ENCODE peak calls at places on chromosomes 11 and 22, in five cellular contexts. One of them, this sample, is unnamed.

GRCh38 chr22:41976070-41976901 is 7.0 kb downstream of the SEPTIN3 start:
- DNase-seq in tibial artery: no peak
- DNase-seq in brain microvascular endothelial cell: no peak
- DNase-seq in A549: no peak
- DNase-seq in HepG2: no peak
- DNase-seq in this sample: peak

GRCh38 chr11:64289011-64289564 is 2.0 kb upstream of the KCNK4 start:
- DNase-seq in HepG2: no peak
- DNase-seq in A549: no peak
- DNase-seq in brain microvascular endothelial cell: no peak
- DNase-seq in tibial artery: no peak
- DNase-seq in this sample: no peak

GRCh38 chr22:24302591-24302990 is 32.0 kb downstream of the SPECC1L start:
- DNase-seq in HepG2: peak
- DNase-seq in brain microvascular endothelial cell: no peak
- DNase-seq in tibial artery: no peak
- DNase-seq in A549: no peak
- DNase-seq in this sample: no peak

GRCh38 chr22:30178180-30179126 is 68.1 kb downstream of the LIF start:
- DNase-seq in HepG2: no peak
- DNase-seq in A549: no peak
- DNase-seq in tibial artery: no peak
- DNase-seq in brain microvascular endothelial cell: no peak
- DNase-seq in this sample: no peak

GRCh38 chr11:90192869-90193582 is 29.8 kb downstream of the CHORDC1 start:
- DNase-seq in A549: no peak
- DNase-seq in tibial artery: no peak
- DNase-seq in HepG2: no peak
- DNase-seq in brain microvascular endothelial cell: no peak
- DNase-seq in this sample: no peak

GRCh38 chr22:48827904-48828555 is 999.6 kb downstream of the BRD1 start:
- DNase-seq in A549: no peak
- DNase-seq in brain microvascular endothelial cell: no peak
- DNase-seq in HepG2: no peak
- DNase-seq in tibial artery: no peak
- DNase-seq in this sample: peak

GRCh38 chr11:44878696-44879095 is 72.0 kb downstream of the TP53I11 start:
- DNase-seq in A549: no peak
- DNase-seq in tibial artery: no peak
- DNase-seq in brain microvascular endothelial cell: no peak
- DNase-seq in HepG2: no peak
- DNase-seq in this sample: no peak

GRCh38 chr11:69131644-69132300 is 24.0 kb upstream of the SMIM38 start:
- DNase-seq in HepG2: peak
- DNase-seq in brain microvascular endothelial cell: peak
- DNase-seq in tibial artery: peak
- DNase-seq in A549: peak
- DNase-seq in this sample: peak

GRCh38 chr11:121595717-121596156 is 143.0 kb upstream of the SORL1-AS1 start:
- DNase-seq in A549: peak
- DNase-seq in HepG2: no peak
- DNase-seq in tibial artery: peak
- DNase-seq in brain microvascular endothelial cell: peak
- DNase-seq in this sample: peak

GRCh38 chr11:11798586-11799438 is 43.0 kb upstream of the USP47 start:
- DNase-seq in HepG2: peak
- DNase-seq in tibial artery: peak
- DNase-seq in A549: peak
- DNase-seq in brain microvascular endothelial cell: peak
- DNase-seq in this sample: peak

GRCh38 chr11:87600938-87601337 is 563.2 kb downstream of the TMEM135 start:
- DNase-seq in A549: no peak
- DNase-seq in tibial artery: no peak
- DNase-seq in HepG2: no peak
- DNase-seq in brain microvascular endothelial cell: no peak
- DNase-seq in this sample: no peak

GRCh38 chr11:68692881-68693483 is 8.6 kb downstream of the GAL start:
- DNase-seq in HepG2: no peak
- DNase-seq in brain microvascular endothelial cell: no peak
- DNase-seq in A549: no peak
- DNase-seq in tibial artery: no peak
- DNase-seq in this sample: no peak

GRCh38 chr11:46920709-46921108 is 2.4 kb upstream of the LRP4 start:
- DNase-seq in HepG2: peak
- DNase-seq in A549: peak
- DNase-seq in tibial artery: peak
- DNase-seq in brain microvascular endothelial cell: peak
- DNase-seq in this sample: no peak

GRCh38 chr22:19105867-19106802 is 16.1 kb downstream of the DGCR2 start:
- DNase-seq in A549: peak
- DNase-seq in brain microvascular endothelial cell: no peak
- DNase-seq in HepG2: no peak
- DNase-seq in tibial artery: no peak
- DNase-seq in this sample: no peak

GRCh38 chr22:22380098-22381030 is 128.2 kb downstream of the ZNF280B start:
- DNase-seq in tibial artery: no peak
- DNase-seq in HepG2: no peak
- DNase-seq in brain microvascular endothelial cell: no peak
- DNase-seq in A549: no peak
- DNase-seq in this sample: no peak

GRCh38 chr11:60914620-60915249 is 777 bp downstream of the TMEM109 start:
- DNase-seq in HepG2: no peak
- DNase-seq in A549: peak
- DNase-seq in brain microvascular endothelial cell: no peak
- DNase-seq in tibial artery: no peak
- DNase-seq in this sample: peak

GRCh38 chr22:35589071-35589735 is 27.9 kb downstream of the MB start:
- DNase-seq in brain microvascular endothelial cell: peak
- DNase-seq in HepG2: no peak
- DNase-seq in tibial artery: peak
- DNase-seq in A549: peak
- DNase-seq in this sample: no peak

GRCh38 chr11:7673724-7674434 is 579 bp upstream of the CYB5R2 start:
- DNase-seq in brain microvascular endothelial cell: no peak
- DNase-seq in A549: no peak
- DNase-seq in HepG2: no peak
- DNase-seq in tibial artery: no peak
- DNase-seq in this sample: no peak

GRCh38 chr11:10725114-10725906 is 25.7 kb upstream of the CTR9 start:
- DNase-seq in tibial artery: no peak
- DNase-seq in A549: no peak
- DNase-seq in HepG2: no peak
- DNase-seq in brain microvascular endothelial cell: peak
- DNase-seq in this sample: no peak

GRCh38 chr11:79536155-79536917 is 95.5 kb upstream of the TENM4 start:
- DNase-seq in tibial artery: no peak
- DNase-seq in brain microvascular endothelial cell: no peak
- DNase-seq in HepG2: no peak
- DNase-seq in A549: no peak
- DNase-seq in this sample: no peak

GRCh38 chr22:36329217-36330078 is 58.3 kb downstream of the MYH9 start:
- DNase-seq in A549: peak
- DNase-seq in brain microvascular endothelial cell: peak
- DNase-seq in tibial artery: peak
- DNase-seq in HepG2: peak
- DNase-seq in this sample: no peak

GRCh38 chr22:46528121-46528610 is 9.3 kb downstream of the CELSR1 start:
- DNase-seq in tibial artery: no peak
- DNase-seq in HepG2: peak
- DNase-seq in brain microvascular endothelial cell: peak
- DNase-seq in A549: peak
- DNase-seq in this sample: no peak

DNA sequence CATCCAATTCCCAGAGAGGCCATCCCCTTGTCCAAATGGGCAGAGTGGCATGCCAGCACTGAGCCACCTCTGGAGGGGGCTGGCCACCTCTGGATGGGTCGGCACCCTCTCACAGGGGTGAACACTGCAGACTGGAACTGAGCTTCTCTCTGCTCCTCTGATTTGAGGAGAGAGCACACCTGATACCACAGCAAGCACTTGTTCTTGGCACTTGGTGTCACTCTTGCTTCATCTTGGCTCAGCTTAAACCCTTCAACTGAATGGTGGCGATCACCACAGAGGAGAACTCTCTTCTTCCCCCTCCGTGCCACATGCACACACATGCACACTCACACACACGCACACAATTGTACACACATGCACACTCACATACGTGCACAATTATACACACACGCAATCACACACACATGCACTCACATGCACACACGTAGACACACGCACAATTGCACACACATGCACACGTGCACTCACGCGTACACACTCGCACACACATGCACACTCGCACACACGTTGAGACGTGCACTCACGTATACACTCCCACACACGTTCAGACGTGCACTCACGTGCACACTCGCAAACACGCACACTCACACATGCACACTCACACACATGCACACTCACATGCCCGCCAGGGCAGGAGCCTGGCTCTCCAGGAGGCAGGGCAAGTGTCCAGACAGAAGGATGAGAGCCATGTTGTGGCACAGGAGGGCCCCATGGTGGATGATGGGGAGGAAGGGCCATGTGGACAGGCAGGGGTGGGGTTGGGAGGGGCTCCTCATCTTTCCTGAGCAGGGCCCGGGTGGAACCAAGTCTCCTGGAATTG is 23.4 kb downstream of the OVOL1 start:
- DNase-seq in HepG2: peak
- DNase-seq in tibial artery: no peak
- DNase-seq in A549: no peak
- DNase-seq in brain microvascular endothelial cell: no peak
- DNase-seq in this sample: no peak
- TF ChIP-seq CTCF in HepG2: peak
- TF ChIP-seq CTCF in tibial artery: no peak
- TF ChIP-seq CTCF in A549: no peak
- TF ChIP-seq CTCF in brain microvascular endothelial cell: no peak
- TF ChIP-seq CTCF in this sample: no peak

DNA sequence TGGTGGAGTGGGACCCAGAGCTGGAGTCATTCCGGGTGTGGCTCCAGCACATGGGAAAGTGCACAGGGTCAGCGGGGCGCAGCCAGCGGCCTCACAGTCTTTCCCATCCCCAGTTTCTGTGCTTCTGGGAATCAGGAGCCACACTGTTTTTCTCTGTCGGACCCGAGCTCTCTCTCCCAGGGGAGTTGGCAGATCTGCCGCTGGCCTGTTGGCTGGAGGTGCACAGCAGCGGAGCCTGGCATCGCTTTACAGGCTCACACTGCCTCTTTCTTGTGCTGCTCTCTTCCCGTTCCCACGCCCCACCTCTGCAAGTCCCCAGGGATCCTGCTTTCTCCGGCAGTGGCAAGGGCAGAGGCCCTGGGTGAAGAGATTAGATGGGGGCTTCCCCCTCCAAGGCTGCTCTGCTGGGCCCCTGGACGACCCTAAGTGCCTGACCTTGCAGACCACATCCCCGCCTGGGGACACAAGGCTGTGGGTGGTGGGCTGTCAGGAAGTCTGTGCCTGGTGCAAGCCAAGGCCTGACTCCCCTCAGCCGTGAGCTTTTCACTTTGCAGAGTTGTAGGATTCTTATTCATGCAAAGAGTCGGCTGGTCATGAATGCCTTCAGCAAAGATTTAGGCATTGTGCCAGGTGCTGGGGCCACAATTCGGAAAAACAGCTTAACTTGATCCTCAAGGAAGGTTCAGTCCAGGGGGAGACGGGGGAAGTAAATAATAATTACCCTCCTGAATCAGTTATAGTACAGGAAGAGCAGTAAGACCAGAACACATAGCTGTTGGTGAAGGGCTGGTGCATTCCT is 116.3 kb downstream of the TIMP3 start:
- DNase-seq in brain microvascular endothelial cell: no peak
- DNase-seq in A549: no peak
- DNase-seq in HepG2: no peak
- DNase-seq in tibial artery: no peak
- DNase-seq in this sample: no peak
- H3K4me3 ChIP-seq in brain microvascular endothelial cell: no peak
- H3K4me3 ChIP-seq in A549: no peak
- H3K4me3 ChIP-seq in HepG2: no peak
- H3K4me3 ChIP-seq in tibial artery: no peak
- H3K4me3 ChIP-seq in this sample: no peak

DNA sequence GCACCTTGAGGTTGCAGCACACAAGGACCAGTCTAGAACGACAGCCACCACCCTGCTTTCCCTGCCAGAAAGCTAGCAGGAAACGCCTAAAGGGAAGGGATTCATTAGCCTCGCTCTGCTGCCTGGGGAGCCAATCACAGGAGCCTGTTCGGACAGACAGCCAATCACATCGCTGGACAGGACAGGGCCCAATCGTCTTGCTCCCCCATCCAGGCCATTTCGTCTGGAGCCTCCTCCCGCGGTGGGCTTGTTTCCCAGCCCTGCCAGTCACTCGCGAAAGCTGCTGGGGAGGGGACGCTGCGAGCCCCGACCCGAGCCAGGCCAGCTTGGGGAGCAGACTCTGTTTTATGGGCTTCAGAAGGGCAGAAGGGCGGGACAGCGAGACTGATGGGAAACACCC is 79.8 kb upstream of the NCAM1 start:
- DNase-seq in brain microvascular endothelial cell: no peak
- DNase-seq in tibial artery: no peak
- DNase-seq in HepG2: no peak
- DNase-seq in A549: peak
- DNase-seq in this sample: peak
- H3K27ac ChIP-seq in brain microvascular endothelial cell: no peak
- H3K27ac ChIP-seq in tibial artery: peak
- H3K27ac ChIP-seq in HepG2: no peak
- H3K27ac ChIP-seq in A549: no peak
- H3K27ac ChIP-seq in this sample: peak

GRCh38 chr22:44091021-44091721 is 67.1 kb downstream of the PARVB start:
- DNase-seq in HepG2: peak
- DNase-seq in brain microvascular endothelial cell: peak
- DNase-seq in A549: peak
- DNase-seq in tibial artery: no peak
- DNase-seq in this sample: no peak
- TF ChIP-seq CTCF in HepG2: no peak
- TF ChIP-seq CTCF in brain microvascular endothelial cell: peak
- TF ChIP-seq CTCF in A549: no peak
- TF ChIP-seq CTCF in tibial artery: no peak
- TF ChIP-seq CTCF in this sample: no peak

GRCh38 chr11:74487875-74488274 is 5.6 kb downstream of the LIPT2 start:
- DNase-seq in A549: no peak
- DNase-seq in brain microvascular endothelial cell: no peak
- DNase-seq in HepG2: peak
- DNase-seq in tibial artery: no peak
- DNase-seq in this sample: no peak
- H3K4me3 ChIP-seq in A549: no peak
- H3K4me3 ChIP-seq in brain microvascular endothelial cell: no peak
- H3K4me3 ChIP-seq in HepG2: no peak
- H3K4me3 ChIP-seq in tibial artery: no peak
- H3K4me3 ChIP-seq in this sample: no peak